ENCODE peak calls at places on chromosomes 2 and 18, in six cellular contexts. One of them, this sample, is unnamed.

GRCh38 chr2:26702025-26702424 is 9.5 kb downstream of the KCNK3 start:
- DNase-seq in AG09319: no peak
- DNase-seq in AG04450: no peak
- DNase-seq in keratinocyte: no peak
- DNase-seq in astrocyte of the cerebellum: no peak
- DNase-seq in tibial nerve: no peak
- DNase-seq in this sample: no peak

GRCh38 chr18:70503060-70503459 is 214.2 kb downstream of the SOCS6 start:
- DNase-seq in AG09319: no peak
- DNase-seq in AG04450: no peak
- DNase-seq in keratinocyte: no peak
- DNase-seq in astrocyte of the cerebellum: no peak
- DNase-seq in tibial nerve: no peak
- DNase-seq in this sample: no peak

GRCh38 chr2:288743-289361 is 961 bp upstream of the ALKAL2 start:
- DNase-seq in AG09319: no peak
- DNase-seq in AG04450: no peak
- DNase-seq in keratinocyte: no peak
- DNase-seq in astrocyte of the cerebellum: no peak
- DNase-seq in tibial nerve: peak; percentile 25
- DNase-seq in this sample: no peak

GRCh38 chr18:32446780-32447179 is 23.9 kb downstream of the GAREM1 start:
- DNase-seq in AG09319: no peak
- DNase-seq in AG04450: no peak
- DNase-seq in keratinocyte: no peak
- DNase-seq in astrocyte of the cerebellum: no peak
- DNase-seq in tibial nerve: no peak
- DNase-seq in this sample: no peak

GRCh38 chr2:239916205-239917127 is 108.7 kb downstream of the NDUFA10 start:
- DNase-seq in AG09319: no peak
- DNase-seq in AG04450: no peak
- DNase-seq in keratinocyte: no peak
- DNase-seq in astrocyte of the cerebellum: no peak
- DNase-seq in tibial nerve: no peak
- DNase-seq in this sample: peak; percentile 22

GRCh38 chr18:58128286-58129018 is 84.4 kb downstream of the NEDD4L start:
- DNase-seq in AG09319: no peak
- DNase-seq in AG04450: no peak
- DNase-seq in keratinocyte: no peak
- DNase-seq in astrocyte of the cerebellum: no peak
- DNase-seq in tibial nerve: no peak
- DNase-seq in this sample: no peak

GRCh38 chr2:130891968-130892367 is 55.3 kb downstream of the ARHGEF4 start:
- DNase-seq in AG09319: no peak
- DNase-seq in AG04450: no peak
- DNase-seq in keratinocyte: no peak
- DNase-seq in astrocyte of the cerebellum: no peak
- DNase-seq in tibial nerve: no peak
- DNase-seq in this sample: no peak

GRCh38 chr2:118121986-118122767 is 33.9 kb downstream of the INSIG2 start:
- DNase-seq in AG09319: no peak
- DNase-seq in AG04450: no peak
- DNase-seq in keratinocyte: peak; percentile 25
- DNase-seq in astrocyte of the cerebellum: no peak
- DNase-seq in tibial nerve: no peak
- DNase-seq in this sample: no peak

GRCh38 chr2:231800493-231801091 is 14.3 kb downstream of the COPS7B start:
- DNase-seq in AG09319: no peak
- DNase-seq in AG04450: no peak
- DNase-seq in keratinocyte: no peak
- DNase-seq in astrocyte of the cerebellum: no peak
- DNase-seq in tibial nerve: no peak
- DNase-seq in this sample: no peak

GRCh38 chr2:69255760-69256159 is 131.3 kb downstream of the GFPT1 start:
- DNase-seq in AG09319: no peak
- DNase-seq in AG04450: no peak
- DNase-seq in keratinocyte: no peak
- DNase-seq in astrocyte of the cerebellum: no peak
- DNase-seq in tibial nerve: no peak
- DNase-seq in this sample: no peak

GRCh38 chr2:174835797-174836255 is 71.6 kb upstream of the CHRNA1 start:
- DNase-seq in AG09319: peak; percentile 70
- DNase-seq in AG04450: peak; percentile 86
- DNase-seq in keratinocyte: peak; percentile 85
- DNase-seq in astrocyte of the cerebellum: peak; percentile 97
- DNase-seq in tibial nerve: no peak
- DNase-seq in this sample: no peak

GRCh38 chr2:177335917-177336450 is 56.6 kb upstream of the AGPS start:
- DNase-seq in AG09319: no peak
- DNase-seq in AG04450: no peak
- DNase-seq in keratinocyte: no peak
- DNase-seq in astrocyte of the cerebellum: no peak
- DNase-seq in tibial nerve: no peak
- DNase-seq in this sample: no peak

GRCh38 chr2:105592288-105592687 is 152.4 kb upstream of the NCK2 start:
- DNase-seq in AG09319: no peak
- DNase-seq in AG04450: no peak
- DNase-seq in keratinocyte: no peak
- DNase-seq in astrocyte of the cerebellum: no peak
- DNase-seq in tibial nerve: no peak
- DNase-seq in this sample: no peak

GRCh38 chr2:118557016-118557415 is 290.4 kb downstream of the EN1 start:
- DNase-seq in AG09319: no peak
- DNase-seq in AG04450: no peak
- DNase-seq in keratinocyte: no peak
- DNase-seq in astrocyte of the cerebellum: no peak
- DNase-seq in tibial nerve: no peak
- DNase-seq in this sample: no peak

GRCh38 chr2:83331810-83332209 is 1127.3 kb downstream of the SUCLG1 start:
- DNase-seq in AG09319: no peak
- DNase-seq in AG04450: no peak
- DNase-seq in keratinocyte: no peak
- DNase-seq in astrocyte of the cerebellum: no peak
- DNase-seq in tibial nerve: no peak
- DNase-seq in this sample: no peak

GRCh38 chr2:109447251-109447661 is 166.5 kb downstream of the SEPTIN10 start:
- DNase-seq in AG09319: peak; percentile 86
- DNase-seq in AG04450: peak; percentile 93
- DNase-seq in keratinocyte: no peak
- DNase-seq in astrocyte of the cerebellum: peak; percentile 95
- DNase-seq in tibial nerve: no peak
- DNase-seq in this sample: no peak

GRCh38 chr2:144995482-144995881 is 475.6 kb upstream of the ZEB2 start:
- DNase-seq in AG09319: no peak
- DNase-seq in AG04450: no peak
- DNase-seq in keratinocyte: no peak
- DNase-seq in astrocyte of the cerebellum: no peak
- DNase-seq in tibial nerve: no peak
- DNase-seq in this sample: no peak

GRCh38 chr2:207432471-207432870 is 97.3 kb upstream of the CREB1 start:
- DNase-seq in AG09319: no peak
- DNase-seq in AG04450: peak; percentile 24
- DNase-seq in keratinocyte: no peak
- DNase-seq in astrocyte of the cerebellum: no peak
- DNase-seq in tibial nerve: no peak
- DNase-seq in this sample: no peak

GRCh38 chr18:74742573-74742972 is 144.9 kb downstream of the ZNF407 start:
- DNase-seq in AG09319: no peak
- DNase-seq in AG04450: no peak
- DNase-seq in keratinocyte: no peak
- DNase-seq in astrocyte of the cerebellum: no peak
- DNase-seq in tibial nerve: no peak
- DNase-seq in this sample: no peak

GRCh38 chr2:120313695-120314615 is 32.0 kb upstream of the INHBB start:
- DNase-seq in AG09319: no peak
- DNase-seq in AG04450: no peak
- DNase-seq in keratinocyte: no peak
- DNase-seq in astrocyte of the cerebellum: no peak
- DNase-seq in tibial nerve: no peak
- DNase-seq in this sample: no peak

GRCh38 chr2:223797073-223797472 is 40.3 kb downstream of the AP1S3 start:
- DNase-seq in AG09319: no peak
- DNase-seq in AG04450: no peak
- DNase-seq in keratinocyte: peak; percentile 15
- DNase-seq in astrocyte of the cerebellum: peak; percentile 59
- DNase-seq in tibial nerve: no peak
- DNase-seq in this sample: no peak

GRCh38 chr2:10356459-10356851 is 53.8 kb downstream of the HPCAL1 start:
- DNase-seq in AG09319: no peak
- DNase-seq in AG04450: no peak
- DNase-seq in keratinocyte: no peak
- DNase-seq in astrocyte of the cerebellum: no peak
- DNase-seq in tibial nerve: no peak
- DNase-seq in this sample: no peak

DNA sequence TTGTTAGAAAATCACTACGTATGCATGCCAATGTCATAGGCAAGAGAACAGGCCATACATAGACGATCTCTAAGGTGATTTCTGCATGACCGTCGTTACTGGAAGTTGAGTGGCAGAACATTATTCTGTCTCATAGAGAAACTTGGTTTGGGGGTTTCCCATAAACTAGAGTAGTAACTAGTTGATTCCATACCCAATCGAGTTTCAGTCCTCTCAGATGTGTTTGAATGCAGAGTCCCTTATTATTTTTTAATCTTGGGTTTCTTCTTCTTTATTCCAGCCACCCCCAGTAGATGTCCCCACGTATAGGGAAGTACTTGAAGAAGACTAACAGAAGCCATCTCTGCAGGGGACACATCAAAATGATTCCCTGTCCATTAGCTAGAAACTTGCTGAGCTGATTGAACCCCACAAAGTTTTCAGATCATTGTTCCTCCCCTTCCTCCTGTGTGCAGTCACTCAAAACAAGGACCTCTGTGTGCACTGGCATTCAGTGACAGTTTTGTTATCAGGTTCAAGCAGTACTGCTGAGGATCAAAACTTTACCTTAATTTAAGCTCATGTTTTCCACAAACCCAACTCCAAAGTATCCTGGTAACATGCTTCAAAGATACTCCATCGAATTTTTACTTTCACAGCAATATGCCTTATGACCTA is 68.4 kb upstream of the CDCA7 start:
- DNase-seq in AG09319: no peak
- DNase-seq in AG04450: no peak
- DNase-seq in keratinocyte: no peak
- DNase-seq in astrocyte of the cerebellum: no peak
- DNase-seq in tibial nerve: no peak
- DNase-seq in this sample: no peak
- TF ChIP-seq CTCF in AG09319: no peak
- TF ChIP-seq CTCF in AG04450: no peak
- TF ChIP-seq CTCF in keratinocyte: no peak
- TF ChIP-seq CTCF in astrocyte of the cerebellum: no peak
- TF ChIP-seq CTCF in tibial nerve: no peak
- TF ChIP-seq CTCF in this sample: no peak

GRCh38 chr2:111028720-111029119 is 92.0 kb upstream of the BCL2L11 start:
- DNase-seq in AG09319: no peak
- DNase-seq in AG04450: no peak
- DNase-seq in keratinocyte: no peak
- DNase-seq in astrocyte of the cerebellum: no peak
- DNase-seq in tibial nerve: no peak
- DNase-seq in this sample: no peak
- TF ChIP-seq CTCF in AG09319: no peak
- TF ChIP-seq CTCF in AG04450: no peak
- TF ChIP-seq CTCF in keratinocyte: no peak
- TF ChIP-seq CTCF in astrocyte of the cerebellum: no peak
- TF ChIP-seq CTCF in tibial nerve: no peak
- TF ChIP-seq CTCF in this sample: no peak

GRCh38 chr2:216215991-216216390 is 106.8 kb downstream of the XRCC5 start:
- DNase-seq in AG09319: no peak
- DNase-seq in AG04450: no peak
- DNase-seq in keratinocyte: peak; percentile 36
- DNase-seq in astrocyte of the cerebellum: no peak
- DNase-seq in tibial nerve: no peak
- DNase-seq in this sample: no peak
- TF ChIP-seq CTCF in AG09319: peak; percentile 22
- TF ChIP-seq CTCF in AG04450: peak; percentile 61
- TF ChIP-seq CTCF in keratinocyte: peak; percentile 60
- TF ChIP-seq CTCF in astrocyte of the cerebellum: peak; percentile 61
- TF ChIP-seq CTCF in tibial nerve: no peak
- TF ChIP-seq CTCF in this sample: peak; percentile 42

DNA sequence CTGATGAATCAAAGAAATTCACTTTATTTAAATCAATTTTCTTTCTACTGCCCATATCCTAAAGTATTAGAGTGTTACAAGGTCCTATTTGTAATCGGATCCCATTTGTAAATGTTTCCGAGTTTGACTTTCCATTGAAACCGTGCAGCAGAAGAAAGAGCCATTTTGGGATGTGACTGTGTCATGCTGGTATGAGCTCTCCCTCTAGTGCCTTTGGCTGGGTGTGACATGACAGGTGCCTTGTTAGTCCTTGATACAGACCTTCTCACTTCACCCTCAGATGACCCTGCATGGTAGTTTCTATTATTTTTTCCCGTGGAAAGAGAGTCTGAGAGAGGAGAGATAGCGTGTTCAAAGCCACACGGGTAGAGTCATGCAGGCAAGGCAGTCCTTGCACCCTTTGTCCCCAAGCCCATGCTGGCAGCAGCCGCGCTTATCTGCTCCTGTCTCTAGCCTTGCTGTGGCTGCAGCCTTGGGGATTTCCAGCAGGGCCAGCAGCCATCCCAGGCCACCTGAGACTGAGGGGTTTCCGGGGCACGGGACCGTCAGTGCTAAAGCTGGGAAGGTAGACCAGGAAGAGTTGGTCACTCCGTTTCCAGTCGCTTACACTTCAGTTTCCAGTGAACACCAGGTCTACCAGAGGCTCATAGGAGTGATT is 21.4 kb downstream of the CHMP1B start:
- DNase-seq in AG09319: no peak
- DNase-seq in AG04450: no peak
- DNase-seq in keratinocyte: no peak
- DNase-seq in astrocyte of the cerebellum: no peak
- DNase-seq in tibial nerve: no peak
- DNase-seq in this sample: no peak
- TF ChIP-seq CTCF in AG09319: peak; percentile 53
- TF ChIP-seq CTCF in AG04450: peak; percentile 47
- TF ChIP-seq CTCF in keratinocyte: peak; percentile 62
- TF ChIP-seq CTCF in astrocyte of the cerebellum: peak; percentile 49
- TF ChIP-seq CTCF in tibial nerve: no peak
- TF ChIP-seq CTCF in this sample: no peak

This sample was measured in mesothelial cell of epicardium.